ENCODE peak calls at places on chromosomes 1 and 21, in seven cellular contexts. B is mammary epithelial cell; F is HFFc6; D is CD8-positive, alpha-beta T cell; J is GM13976; L is AG09309; C is lower leg skin. M is an unnamed sample.
A peak's percentile ranks its signal among the peaks of the same experiment; 100 is the strongest.

GRCh38 chr1:55155522-55155921 is 59.6 kb downstream of the USP24 start:
- DNase-seq in F (no peak), J (no peak), L (no peak), B (no peak), C (no peak), D (no peak), M (no peak)

GRCh38 chr1:180544050-180544449 is 14.7 kb upstream of the OVAAL start:
- DNase-seq in C (no peak), F (no peak), D (no peak), L (no peak), J (no peak), B (no peak), M (no peak)

GRCh38 chr1:66606359-66607142 is 72.6 kb downstream of the SGIP1 start:
- DNase-seq in D (no peak), L (peak; percentile 7), B (no peak), F (no peak), C (no peak), J (no peak), M (no peak)

GRCh38 chr1:182527680-182528079 is 61.4 kb downstream of the RNASEL start:
- DNase-seq in B (no peak), D (no peak), J (no peak), F (no peak), L (no peak), C (no peak), M (no peak)

GRCh38 chr1:204087893-204088528 is 15.1 kb downstream of the SOX13 start:
- DNase-seq in B (no peak), F (no peak), C (no peak), J (no peak), L (no peak), D (no peak), M (no peak)

GRCh38 chr1:224170748-224171478 is 12.1 kb upstream of the DEGS1 start:
- DNase-seq in D (peak; percentile 67), C (no peak), L (no peak), B (peak; percentile 28), J (no peak), F (peak; percentile 15), M (peak; percentile 44)

GRCh38 chr1:54471588-54471987 is 65.4 kb upstream of the SSBP3 start:
- DNase-seq in F (no peak), D (no peak), C (no peak), L (no peak), J (no peak), B (no peak), M (no peak)

GRCh38 chr1:235918032-235918431 is 51.3 kb upstream of the LYST start:
- DNase-seq in C (no peak), L (no peak), B (peak; percentile 50), D (no peak), F (no peak), J (no peak), M (no peak)

GRCh38 chr1:201505505-201505893 is 1.4 kb downstream of the CSRP1 start:
- DNase-seq in D (no peak), B (peak; percentile 74), C (no peak), J (no peak), L (no peak), F (peak; percentile 59), M (no peak)

GRCh38 chr1:93244298-93245069 is 64.0 kb downstream of the CCDC18 start:
- DNase-seq in L (no peak), J (no peak), B (no peak), F (no peak), D (no peak), C (no peak), M (no peak)

GRCh38 chr1:145858238-145858936 is 494 bp downstream of the PIAS3 start:
- DNase-seq in J (peak; percentile 63), F (no peak), L (no peak), D (peak; percentile 73), C (peak; percentile 52), B (peak; percentile 43), M (peak; percentile 68)

GRCh38 chr21:45004481-45005263 is 64.8 kb downstream of the SLX9 start:
- DNase-seq in L (no peak), C (no peak), J (no peak), F (no peak), B (peak; percentile 94), D (no peak), M (no peak)

GRCh38 chr1:119626841-119627240 is 21.2 kb downstream of the ZNF697 start:
- DNase-seq in D (no peak), L (no peak), J (no peak), F (peak; percentile 35), B (no peak), C (no peak), M (no peak)

GRCh38 chr21:39484711-39485264 is 33.0 kb downstream of the SH3BGR start:
- DNase-seq in D (no peak), B (no peak), F (no peak), L (no peak), C (no peak), J (no peak), M (no peak)

GRCh38 chr1:110457206-110457605 is 6.3 kb downstream of the PROK1 start:
- DNase-seq in L (no peak), J (no peak), C (no peak), D (no peak), B (no peak), F (no peak), M (no peak)

GRCh38 chr1:180248731-180249681 is 18.9 kb downstream of the LHX4 start:
- DNase-seq in J (no peak), D (no peak), C (no peak), F (no peak), B (no peak), L (no peak), M (no peak)

GRCh38 chr1:181111559-181111958 is 23.1 kb downstream of the IER5 start:
- DNase-seq in J (no peak), D (no peak), B (peak; percentile 40), L (no peak), F (no peak), C (no peak), M (no peak)

GRCh38 chr21:44766818-44767354 is 34.7 kb downstream of the UBE2G2 start:
- DNase-seq in B (no peak), F (no peak), C (no peak), J (peak; percentile 43), D (no peak), L (no peak), M (no peak)

GRCh38 chr1:76006234-76006633 is 68.3 kb upstream of the ST6GALNAC3 start:
- DNase-seq in D (no peak), L (no peak), B (no peak), F (peak; percentile 36), J (no peak), C (peak; percentile 18), M (no peak)

GRCh38 chr1:109768700-109769325 is 5.1 kb upstream of the EPS8L3 start:
- DNase-seq in L (no peak), F (no peak), C (no peak), D (no peak), J (no peak), B (no peak), M (no peak)

GRCh38 chr1:113834716-113835115 is 22.4 kb upstream of the RSBN1 start:
- DNase-seq in J (no peak), L (no peak), C (no peak), B (peak; percentile 56), D (no peak), F (no peak), M (no peak)

GRCh38 chr1:167862432-167863076 is 51.4 kb downstream of the ADCY10 start:
- DNase-seq in C (no peak), L (no peak), B (no peak), F (peak; percentile 45), D (no peak), J (no peak), M (no peak)

GRCh38 chr21:43759651-43760050 is 16.5 kb downstream of the CSTB start:
- DNase-seq in J (no peak), D (no peak), C (no peak), B (no peak), F (no peak), L (no peak), M (no peak)

GRCh38 chr21:43762303-43763128 is 13.6 kb downstream of the CSTB start:
- DNase-seq in B (peak; percentile 76), J (no peak), C (peak; percentile 76), F (no peak), D (no peak), L (no peak), M (no peak)

GRCh38 chr21:43761886-43762285 is 14.2 kb downstream of the CSTB start:
- DNase-seq in C (no peak), B (no peak), J (no peak), F (no peak), L (no peak), D (no peak), M (no peak)

GRCh38 chr21:43758811-43759210 is 17.3 kb downstream of the CSTB start:
- DNase-seq in L (no peak), C (no peak), J (no peak), F (no peak), D (no peak), B (no peak), M (no peak)

GRCh38 chr21:43760391-43760958 is 15.6 kb downstream of the CSTB start:
- DNase-seq in J (no peak), B (no peak), D (no peak), C (no peak), L (no peak), F (no peak), M (no peak)
- TF ChIP-seq CTCF in J (no peak), B (peak; percentile 1), D (no peak), C (no peak), L (no peak), F (no peak), M (no peak)

GRCh38 chr21:24594082-24594481 is 1013.2 kb downstream of the MRPL39 start:
- DNase-seq in J (no peak), L (no peak), C (no peak), B (no peak), D (no peak), F (no peak), M (peak; percentile 5)
- TF ChIP-seq CTCF in J (no peak), L (no peak), C (no peak), B (no peak), D (no peak), F (no peak), M (peak; percentile 6)

GRCh38 chr21:14550200-14550599 is 4.1 kb upstream of the SAMSN1 start:
- DNase-seq in L (no peak), C (no peak), D (no peak), J (no peak), F (no peak), B (no peak), M (no peak)

GRCh38 chr21:14551741-14552140 is 5.6 kb upstream of the SAMSN1 start:
- DNase-seq in J (no peak), C (no peak), L (no peak), B (no peak), D (no peak), F (no peak), M (no peak)

GRCh38 chr21:14548751-14549150 is 2.6 kb upstream of the SAMSN1 start:
- DNase-seq in C (no peak), D (no peak), L (no peak), F (no peak), J (no peak), B (peak; percentile 46), M (no peak)

GRCh38 chr21:14545906-14546480 is at the start of gene SAMSN1:
- DNase-seq in B (no peak), L (no peak), J (no peak), F (no peak), D (peak; percentile 80), C (peak; percentile 47), M (peak; percentile 90)

GRCh38 chr21:14547834-14548513 is 1.9 kb upstream of the SAMSN1 start:
- DNase-seq in J (no peak), L (no peak), D (no peak), B (no peak), F (no peak), C (no peak), M (peak; percentile 47)
- TF ChIP-seq CTCF in J (no peak), L (no peak), D (no peak), B (no peak), F (no peak), C (no peak), M (no peak)

GRCh38 chr1:108028841-108029401 is 63.9 kb upstream of the VAV3 start:
- DNase-seq in L (no peak), F (no peak), D (no peak), C (no peak), B (no peak), J (no peak), M (no peak)
- TF ChIP-seq CTCF in L (no peak), F (no peak), D (no peak), C (no peak), B (no peak), J (no peak), M (no peak)

M was measured in GM12865.